ENCODE peak calls at places on chromosomes 6 and 20, in eight cellular contexts. F is activated T-helper 1 cell treated with Interleukin-2 at 50 U/mL for 16 hours; O is posterior vena cava; C is CD8-positive, alpha-beta memory T cell; K is right lobe of liver; A is HTR-8/SVneo; R is germinal center; I is SW 1271. M is an unnamed sample.

GRCh38 chr6:41940759-41941279 is 789 bp downstream of the CCND3 start:
- DNase-seq in A (peak), R (peak), C (peak), I (no peak), K (peak), O (peak), F (peak), M (no peak)

GRCh38 chr20:48164566-48165400 is 379.5 kb upstream of the SULF2 start:
- DNase-seq in F (no peak), I (no peak), C (no peak), A (no peak), K (no peak), R (no peak), O (peak), M (no peak)

GRCh38 chr6:123986938-123987337 is 183.3 kb downstream of the NKAIN2 start:
- DNase-seq in A (no peak), K (no peak), O (no peak), R (no peak), F (no peak), C (no peak), I (no peak), M (no peak)

GRCh38 chr6:161029195-161029809 is 37.7 kb downstream of the MAP3K4 start:
- DNase-seq in A (no peak), F (no peak), K (no peak), R (peak), C (no peak), O (no peak), I (no peak), M (no peak)

GRCh38 chr20:17952692-17953684 is 15.6 kb downstream of the SNX5 start:
- DNase-seq in A (no peak), I (no peak), O (no peak), F (no peak), C (no peak), K (no peak), R (no peak), M (no peak)

GRCh38 chr20:1001981-1002681 is at the start of gene RSPO4:
- DNase-seq in O (peak), C (no peak), R (peak), I (no peak), F (no peak), A (peak), K (no peak), M (no peak)

GRCh38 chr20:8060977-8061376 is 41.4 kb upstream of the TMX4 start:
- DNase-seq in O (no peak), R (no peak), F (no peak), A (no peak), C (no peak), K (no peak), I (no peak), M (no peak)

GRCh38 chr6:159137715-159138114 is 31.5 kb upstream of the FNDC1 start:
- DNase-seq in A (no peak), R (no peak), K (no peak), O (no peak), F (no peak), C (no peak), I (no peak), M (no peak)

GRCh38 chr6:170091000-170091638 is 199.8 kb downstream of the DLL1 start:
- DNase-seq in F (no peak), O (peak), A (no peak), I (no peak), R (no peak), C (no peak), K (no peak), M (no peak)

GRCh38 chr20:14775778-14776177 is 438.4 kb upstream of the FLRT3 start:
- DNase-seq in A (no peak), K (peak), F (no peak), O (no peak), R (no peak), I (no peak), C (no peak), M (peak)

GRCh38 chr6:110255356-110255755 is 75.1 kb downstream of the CDC40 start:
- DNase-seq in R (no peak), I (no peak), C (no peak), F (no peak), K (peak), A (peak), O (no peak), M (peak)

GRCh38 chr6:1724124-1724523 is 114.4 kb downstream of the FOXC1 start:
- DNase-seq in I (no peak), C (no peak), R (no peak), O (no peak), K (no peak), F (no peak), A (no peak), M (no peak)

GRCh38 chr6:89843070-89843469 is 13.4 kb downstream of the CASP8AP2 start:
- DNase-seq in I (no peak), R (no peak), C (no peak), K (no peak), F (no peak), A (no peak), O (no peak), M (no peak)

GRCh38 chr6:3710403-3710802 is 41.1 kb downstream of the PXDC1 start:
- DNase-seq in O (no peak), A (no peak), K (no peak), I (no peak), C (no peak), R (no peak), F (no peak), M (no peak)

GRCh38 chr6:137261393-137262154 is 42.4 kb upstream of the IFNGR1 start:
- DNase-seq in I (no peak), R (peak), K (no peak), C (no peak), F (no peak), O (no peak), A (no peak), M (peak)

GRCh38 chr6:72826744-72827438 is 205.0 kb downstream of the KCNQ5 start:
- DNase-seq in R (no peak), K (no peak), A (no peak), I (no peak), O (no peak), C (no peak), F (no peak), M (no peak)

GRCh38 chr20:38168791-38169589 is 3.9 kb upstream of the TGM2 start:
- DNase-seq in A (no peak), I (no peak), K (peak), F (no peak), C (no peak), R (no peak), O (peak), M (no peak)

GRCh38 chr6:143806282-143807102 is 36.6 kb upstream of the LTV1 start:
- DNase-seq in I (no peak), A (no peak), K (no peak), O (no peak), C (no peak), F (no peak), R (no peak), M (peak)

GRCh38 chr6:149190228-149190831 is 127.2 kb upstream of the TAB2 start:
- DNase-seq in A (no peak), K (peak), F (peak), O (no peak), R (peak), I (no peak), C (no peak), M (no peak)

GRCh38 chr20:9993133-9993532 is 41.7 kb upstream of the ANKEF1 start:
- DNase-seq in K (no peak), A (no peak), R (no peak), O (no peak), C (no peak), I (no peak), F (no peak), M (no peak)

GRCh38 chr6:7726416-7727149 is 684 bp downstream of the BMP6 start:
- DNase-seq in K (peak), F (no peak), I (peak), R (peak), O (no peak), C (no peak), A (no peak), M (no peak)

GRCh38 chr20:50341880-50342637 is 151.4 kb downstream of the CEBPB start:
- DNase-seq in F (no peak), O (peak), C (no peak), R (no peak), I (no peak), K (no peak), A (no peak), M (no peak)

GRCh38 chr20:64058536-64058935 is 4.5 kb upstream of the TCEA2 start:
- DNase-seq in R (no peak), I (no peak), F (no peak), A (no peak), O (no peak), K (no peak), C (no peak), M (no peak)

GRCh38 chr6:150600003-150600301 is 267 bp downstream of the PLEKHG1 start:
- DNase-seq in A (no peak), F (no peak), I (no peak), R (no peak), C (no peak), O (no peak), K (no peak), M (no peak)

GRCh38 chr20:11432407-11432806 is 485.3 kb upstream of the BTBD3 start:
- DNase-seq in R (no peak), I (no peak), A (peak), F (no peak), C (no peak), O (no peak), K (no peak), M (peak)

GRCh38 chr6:108355890-108356289 is 61.0 kb downstream of the AFG1L start:
- DNase-seq in I (no peak), F (no peak), K (no peak), R (no peak), A (no peak), C (no peak), O (no peak), M (no peak)

GRCh38 chr6:154874684-154875594 is 120.2 kb upstream of the TIAM2 start:
- DNase-seq in A (no peak), R (no peak), C (no peak), I (no peak), O (no peak), F (no peak), K (no peak), M (no peak)

GRCh38 chr6:122877302-122877701 is 88.2 kb downstream of the SMPDL3A start:
- DNase-seq in I (no peak), A (no peak), C (no peak), F (no peak), K (no peak), R (no peak), O (no peak), M (no peak)

GRCh38 chr6:168128006-168128630 is 49.1 kb upstream of the FRMD1 start:
- DNase-seq in A (no peak), O (peak), I (no peak), R (no peak), C (no peak), F (no peak), K (no peak), M (no peak)

GRCh38 chr20:49207071-49207470 is 12.1 kb upstream of the DDX27 start:
- DNase-seq in K (no peak), A (no peak), F (no peak), I (peak), R (no peak), O (no peak), C (no peak), M (no peak)

GRCh38 chr6:124069230-124069815 is 265.7 kb downstream of the NKAIN2 start:
- DNase-seq in O (no peak), R (no peak), K (no peak), F (no peak), C (no peak), I (no peak), A (no peak), M (no peak)

GRCh38 chr20:34069341-34070078 is 42.5 kb downstream of the EIF2S2 start:
- DNase-seq in O (peak), F (peak), K (peak), C (peak), I (peak), A (peak), R (peak), M (peak)

GRCh38 chr6:44226368-44227137 is 3.2 kb downstream of the SLC29A1 start:
- DNase-seq in O (peak), I (no peak), F (no peak), K (no peak), A (no peak), R (no peak), C (no peak), M (no peak)

M was measured in COLO829.